ENCODE peak calls at places on chromosomes 5 and 9, in ten cellular contexts. G is psoas muscle; D is RCC 7860; F is NCI-H146; Y is cardiac fibroblast; O is HuH-7; W is H54; N is NAMALWA; B is GM20000; U is CD4-positive, alpha-beta T cell. I is an unnamed sample.
A peak's percentile ranks its signal among the peaks of the same experiment; 100 is the strongest.

GRCh38 chr5:79563247-79563590 is 49.0 kb upstream of the TENT2 start:
- DNase-seq in U (no peak), G (no peak), F (no peak), D (no peak), O (no peak), Y (no peak), N (no peak), B (no peak), W (no peak), I (no peak)

GRCh38 chr9:19464764-19465570 is 56.2 kb downstream of the ACER2 start:
- DNase-seq in W (peak; percentile 83), U (peak; percentile 58), N (peak; percentile 87), G (peak; percentile 89), D (peak; percentile 33), Y (peak; percentile 87), F (peak; percentile 65), B (peak; percentile 95), O (peak; percentile 88), I (peak; percentile 4)

GRCh38 chr5:181133610-181134231 is 2.8 kb upstream of the OR2V1 start:
- DNase-seq in F (no peak), D (peak; percentile 59), U (no peak), B (no peak), W (peak; percentile 86), Y (peak; percentile 62), N (no peak), O (no peak), G (peak; percentile 79), I (no peak)

GRCh38 chr5:127723571-127723970 is 20.4 kb downstream of the CCDC192 start:
- DNase-seq in W (no peak), O (no peak), D (no peak), G (no peak), B (no peak), U (no peak), Y (peak; percentile 78), F (no peak), N (no peak), I (peak; percentile 82)

GRCh38 chr9:86594724-86595123 is 240.5 kb upstream of the TUT7 start:
- DNase-seq in Y (no peak), D (no peak), N (no peak), B (no peak), U (no peak), W (no peak), G (no peak), O (no peak), F (no peak), I (no peak)

GRCh38 chr5:95399034-95399433 is 7.9 kb downstream of the FAM81B start:
- DNase-seq in U (no peak), W (no peak), N (no peak), B (no peak), Y (no peak), O (no peak), F (no peak), G (no peak), D (no peak), I (no peak)

GRCh38 chr9:78598120-78598519 is 301.2 kb downstream of the PSAT1 start:
- DNase-seq in B (no peak), Y (no peak), D (no peak), G (no peak), O (no peak), W (no peak), F (no peak), U (no peak), N (no peak), I (peak; percentile 1)

GRCh38 chr9:83342731-83343130 is 195.5 kb downstream of the FRMD3 start:
- DNase-seq in O (no peak), W (no peak), G (no peak), F (no peak), B (no peak), D (no peak), Y (no peak), U (no peak), N (no peak), I (no peak)

GRCh38 chr5:68260455-68260854 is 44.9 kb downstream of the PIK3R1 start:
- DNase-seq in F (no peak), B (no peak), N (no peak), O (no peak), Y (no peak), G (no peak), D (no peak), U (no peak), W (no peak), I (peak; percentile 10)

GRCh38 chr5:71782393-71782770 is 63.3 kb downstream of the CARTPT start:
- DNase-seq in U (no peak), B (no peak), O (no peak), D (no peak), G (no peak), Y (no peak), N (no peak), F (no peak), W (no peak), I (no peak)

GRCh38 chr5:180866296-180866695 is 5.2 kb upstream of the ZFP62 start:
- DNase-seq in B (no peak), D (no peak), O (no peak), G (no peak), U (no peak), F (no peak), N (no peak), Y (no peak), W (no peak), I (no peak)

GRCh38 chr9:115208503-115208902 is 90.5 kb upstream of the TNC start:
- DNase-seq in F (no peak), W (no peak), B (no peak), O (no peak), G (no peak), U (no peak), Y (no peak), N (no peak), D (peak; percentile 58), I (no peak)

GRCh38 chr5:83256091-83256775 is 178.9 kb downstream of the XRCC4 start:
- DNase-seq in O (no peak), Y (peak; percentile 39), G (no peak), N (no peak), W (no peak), D (no peak), U (no peak), F (no peak), B (no peak), I (peak; percentile 37)

GRCh38 chr5:90528704-90529233 is 615 bp downstream of the LYSMD3 start:
- DNase-seq in D (no peak), U (no peak), B (peak; percentile 14), N (peak; percentile 38), W (no peak), Y (peak; percentile 31), O (peak; percentile 16), F (no peak), G (no peak), I (no peak)

I was measured in MV-4-11.